ENCODE peak calls at places on chromosomes 7 and 10, in nine cellular contexts. One of them, this sample, is unnamed.

GRCh38 chr7:41107938-41108448 is 594.9 kb downstream of the INHBA start:
- DNase-seq in dorsolateral prefrontal cortex: no peak
- DNase-seq in epithelial cell of esophagus: peak
- DNase-seq in BJ: no peak
- DNase-seq in LNCaP clone FGC: no peak
- DNase-seq in AG09309: no peak
- DNase-seq in neural progenitor cell: no peak
- DNase-seq in brain microvascular endothelial cell: peak
- DNase-seq in H1: no peak
- DNase-seq in this sample: no peak

GRCh38 chr10:31320179-31320597 is 1.2 kb downstream of the ZEB1 start:
- DNase-seq in dorsolateral prefrontal cortex: no peak
- DNase-seq in H1: no peak
- DNase-seq in BJ: no peak
- DNase-seq in neural progenitor cell: peak
- DNase-seq in epithelial cell of esophagus: peak
- DNase-seq in AG09309: no peak
- DNase-seq in brain microvascular endothelial cell: no peak
- DNase-seq in LNCaP clone FGC: no peak
- DNase-seq in this sample: no peak

GRCh38 chr7:116525913-116526857 is 1.3 kb downstream of the CAV1 start:
- DNase-seq in epithelial cell of esophagus: peak
- DNase-seq in dorsolateral prefrontal cortex: peak
- DNase-seq in H1: no peak
- DNase-seq in brain microvascular endothelial cell: peak
- DNase-seq in neural progenitor cell: peak
- DNase-seq in AG09309: peak
- DNase-seq in BJ: no peak
- DNase-seq in LNCaP clone FGC: peak
- DNase-seq in this sample: no peak

GRCh38 chr7:101465131-101465530 is 102.5 kb downstream of the COL26A1 start:
- DNase-seq in AG09309: no peak
- DNase-seq in BJ: no peak
- DNase-seq in LNCaP clone FGC: no peak
- DNase-seq in brain microvascular endothelial cell: no peak
- DNase-seq in dorsolateral prefrontal cortex: no peak
- DNase-seq in neural progenitor cell: no peak
- DNase-seq in epithelial cell of esophagus: no peak
- DNase-seq in H1: no peak
- DNase-seq in this sample: no peak

GRCh38 chr10:71838264-71839211 is 12.5 kb downstream of the PSAP start:
- DNase-seq in AG09309: no peak
- DNase-seq in dorsolateral prefrontal cortex: no peak
- DNase-seq in neural progenitor cell: no peak
- DNase-seq in LNCaP clone FGC: no peak
- DNase-seq in epithelial cell of esophagus: peak
- DNase-seq in brain microvascular endothelial cell: peak
- DNase-seq in H1: no peak
- DNase-seq in BJ: no peak
- DNase-seq in this sample: no peak

GRCh38 chr7:17229257-17229656 is 69.2 kb upstream of the AHR start:
- DNase-seq in H1: no peak
- DNase-seq in neural progenitor cell: no peak
- DNase-seq in BJ: no peak
- DNase-seq in AG09309: no peak
- DNase-seq in brain microvascular endothelial cell: no peak
- DNase-seq in LNCaP clone FGC: no peak
- DNase-seq in epithelial cell of esophagus: no peak
- DNase-seq in dorsolateral prefrontal cortex: no peak
- DNase-seq in this sample: no peak

GRCh38 chr7:94923412-94923811 is 16.0 kb downstream of the PPP1R9A start:
- DNase-seq in H1: no peak
- DNase-seq in AG09309: no peak
- DNase-seq in brain microvascular endothelial cell: no peak
- DNase-seq in dorsolateral prefrontal cortex: no peak
- DNase-seq in neural progenitor cell: no peak
- DNase-seq in epithelial cell of esophagus: no peak
- DNase-seq in LNCaP clone FGC: no peak
- DNase-seq in BJ: no peak
- DNase-seq in this sample: no peak

GRCh38 chr7:44713680-44714335 is 34.8 kb upstream of the ZMIZ2 start:
- DNase-seq in H1: no peak
- DNase-seq in BJ: no peak
- DNase-seq in neural progenitor cell: no peak
- DNase-seq in LNCaP clone FGC: no peak
- DNase-seq in epithelial cell of esophagus: no peak
- DNase-seq in brain microvascular endothelial cell: no peak
- DNase-seq in AG09309: no peak
- DNase-seq in dorsolateral prefrontal cortex: no peak
- DNase-seq in this sample: no peak

GRCh38 chr10:6721480-6721879 is 141.4 kb upstream of the PRKCQ start:
- DNase-seq in LNCaP clone FGC: no peak
- DNase-seq in epithelial cell of esophagus: peak
- DNase-seq in H1: no peak
- DNase-seq in BJ: peak
- DNase-seq in brain microvascular endothelial cell: peak
- DNase-seq in dorsolateral prefrontal cortex: no peak
- DNase-seq in neural progenitor cell: no peak
- DNase-seq in AG09309: peak
- DNase-seq in this sample: peak

GRCh38 chr7:67019562-67020390 is 23.1 kb downstream of the TYW1 start:
- DNase-seq in H1: no peak
- DNase-seq in dorsolateral prefrontal cortex: no peak
- DNase-seq in epithelial cell of esophagus: peak
- DNase-seq in BJ: no peak
- DNase-seq in neural progenitor cell: no peak
- DNase-seq in LNCaP clone FGC: no peak
- DNase-seq in brain microvascular endothelial cell: no peak
- DNase-seq in AG09309: peak
- DNase-seq in this sample: no peak

GRCh38 chr10:120632936-120633335 is 175.9 kb downstream of the PLPP4 start:
- DNase-seq in neural progenitor cell: no peak
- DNase-seq in LNCaP clone FGC: no peak
- DNase-seq in AG09309: no peak
- DNase-seq in epithelial cell of esophagus: no peak
- DNase-seq in brain microvascular endothelial cell: no peak
- DNase-seq in H1: no peak
- DNase-seq in BJ: no peak
- DNase-seq in dorsolateral prefrontal cortex: no peak
- DNase-seq in this sample: no peak

GRCh38 chr10:43263551-43264323 is 3.1 kb downstream of the RASGEF1A start:
- DNase-seq in BJ: no peak
- DNase-seq in AG09309: no peak
- DNase-seq in H1: no peak
- DNase-seq in LNCaP clone FGC: no peak
- DNase-seq in neural progenitor cell: peak
- DNase-seq in dorsolateral prefrontal cortex: no peak
- DNase-seq in brain microvascular endothelial cell: no peak
- DNase-seq in epithelial cell of esophagus: no peak
- DNase-seq in this sample: no peak

GRCh38 chr7:121351682-121352081 is 22.9 kb downstream of the WNT16 start:
- DNase-seq in LNCaP clone FGC: no peak
- DNase-seq in AG09309: no peak
- DNase-seq in BJ: no peak
- DNase-seq in neural progenitor cell: no peak
- DNase-seq in epithelial cell of esophagus: no peak
- DNase-seq in dorsolateral prefrontal cortex: no peak
- DNase-seq in brain microvascular endothelial cell: no peak
- DNase-seq in H1: no peak
- DNase-seq in this sample: no peak

GRCh38 chr7:7564323-7564780 is 2.3 kb upstream of the MIOS start:
- DNase-seq in AG09309: peak
- DNase-seq in LNCaP clone FGC: no peak
- DNase-seq in H1: no peak
- DNase-seq in epithelial cell of esophagus: peak
- DNase-seq in brain microvascular endothelial cell: peak
- DNase-seq in neural progenitor cell: no peak
- DNase-seq in dorsolateral prefrontal cortex: no peak
- DNase-seq in BJ: peak
- DNase-seq in this sample: peak

GRCh38 chr10:1174022-1174421 is 117.8 kb downstream of the WDR37 start:
- DNase-seq in AG09309: no peak
- DNase-seq in neural progenitor cell: no peak
- DNase-seq in brain microvascular endothelial cell: no peak
- DNase-seq in BJ: no peak
- DNase-seq in epithelial cell of esophagus: no peak
- DNase-seq in LNCaP clone FGC: no peak
- DNase-seq in dorsolateral prefrontal cortex: no peak
- DNase-seq in H1: no peak
- DNase-seq in this sample: no peak

GRCh38 chr7:108066486-108066885 is 63.5 kb upstream of the LAMB1 start:
- DNase-seq in neural progenitor cell: no peak
- DNase-seq in epithelial cell of esophagus: peak
- DNase-seq in BJ: no peak
- DNase-seq in AG09309: no peak
- DNase-seq in LNCaP clone FGC: no peak
- DNase-seq in H1: no peak
- DNase-seq in dorsolateral prefrontal cortex: no peak
- DNase-seq in brain microvascular endothelial cell: no peak
- DNase-seq in this sample: no peak

GRCh38 chr7:114087674-114088539 is 169.1 kb upstream of the PPP1R3A start:
- DNase-seq in neural progenitor cell: peak
- DNase-seq in epithelial cell of esophagus: no peak
- DNase-seq in H1: no peak
- DNase-seq in BJ: no peak
- DNase-seq in LNCaP clone FGC: no peak
- DNase-seq in brain microvascular endothelial cell: no peak
- DNase-seq in dorsolateral prefrontal cortex: no peak
- DNase-seq in AG09309: no peak
- DNase-seq in this sample: no peak

DNA sequence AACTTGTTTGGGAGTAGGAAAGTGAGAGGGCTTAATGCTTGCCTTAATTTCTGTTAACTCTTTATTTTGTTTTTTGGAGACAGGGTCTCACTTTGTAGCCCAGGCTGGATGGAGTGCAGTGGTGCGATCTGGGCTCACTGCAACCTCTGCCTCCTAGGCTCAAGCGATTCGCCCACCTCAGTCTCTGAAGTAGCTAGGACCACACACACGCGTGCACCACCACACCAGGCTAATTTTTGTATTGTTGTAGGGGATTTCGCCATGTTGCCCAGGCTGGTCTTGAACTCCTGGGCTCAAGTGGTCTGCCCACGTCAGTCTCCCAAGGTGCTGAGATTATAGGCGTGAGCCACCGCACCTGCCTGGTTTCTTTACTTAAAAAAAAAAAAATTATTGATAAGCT is 1.9 kb downstream of the PPP2R2D start:
- DNase-seq in H1: no peak
- DNase-seq in epithelial cell of esophagus: no peak
- DNase-seq in neural progenitor cell: no peak
- DNase-seq in LNCaP clone FGC: no peak
- DNase-seq in BJ: no peak
- DNase-seq in dorsolateral prefrontal cortex: no peak
- DNase-seq in AG09309: no peak
- DNase-seq in brain microvascular endothelial cell: no peak
- DNase-seq in this sample: no peak
- H3K4me3 ChIP-seq in H1: peak
- H3K4me3 ChIP-seq in epithelial cell of esophagus: peak
- H3K4me3 ChIP-seq in neural progenitor cell: no peak
- H3K4me3 ChIP-seq in LNCaP clone FGC: peak
- H3K4me3 ChIP-seq in BJ: no peak
- H3K4me3 ChIP-seq in dorsolateral prefrontal cortex: no peak
- H3K4me3 ChIP-seq in AG09309: no peak
- H3K4me3 ChIP-seq in brain microvascular endothelial cell: no peak
- H3K4me3 ChIP-seq in this sample: peak

DNA sequence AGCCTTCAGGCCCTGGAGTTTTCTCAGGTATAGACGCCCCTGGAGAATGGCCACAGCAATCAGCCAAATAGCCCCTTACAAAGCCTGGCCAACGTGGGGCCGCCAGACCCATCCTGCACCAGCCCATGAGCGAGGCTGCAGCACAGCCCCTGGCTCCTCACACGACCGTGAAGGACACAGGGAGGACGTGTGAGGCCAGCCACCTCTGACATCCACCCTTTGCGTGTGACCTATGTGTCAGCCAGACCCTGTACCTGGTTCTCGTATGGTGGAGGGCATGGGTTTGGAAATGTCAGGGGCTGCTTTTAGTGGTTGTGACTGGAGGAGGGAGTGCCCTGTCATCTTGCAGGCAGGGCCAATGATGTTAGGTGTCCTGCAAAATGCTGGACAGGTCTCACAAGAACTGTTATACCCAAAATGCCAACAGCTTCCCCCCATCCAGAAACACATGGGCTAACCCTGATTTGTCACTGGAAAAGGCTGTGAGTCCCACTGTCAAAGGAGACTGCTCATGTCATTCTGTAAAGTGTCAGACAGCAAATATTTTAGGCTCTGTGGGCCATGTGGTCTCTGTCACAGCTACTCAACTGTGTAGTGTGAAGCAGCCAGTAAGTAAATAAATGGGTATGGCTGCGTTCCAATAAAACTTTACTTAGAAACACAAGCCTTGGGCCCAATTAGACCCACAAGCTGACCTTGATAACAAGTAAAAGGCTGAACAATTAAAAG is 30.0 kb downstream of the NOD1 start:
- DNase-seq in neural progenitor cell: no peak
- DNase-seq in dorsolateral prefrontal cortex: no peak
- DNase-seq in LNCaP clone FGC: no peak
- DNase-seq in brain microvascular endothelial cell: no peak
- DNase-seq in epithelial cell of esophagus: no peak
- DNase-seq in H1: no peak
- DNase-seq in AG09309: no peak
- DNase-seq in BJ: no peak
- DNase-seq in this sample: no peak
- TF ChIP-seq CTCF in neural progenitor cell: no peak
- TF ChIP-seq CTCF in dorsolateral prefrontal cortex: no peak
- TF ChIP-seq CTCF in LNCaP clone FGC: no peak
- TF ChIP-seq CTCF in brain microvascular endothelial cell: no peak
- TF ChIP-seq CTCF in epithelial cell of esophagus: no peak
- TF ChIP-seq CTCF in H1: no peak
- TF ChIP-seq CTCF in AG09309: no peak
- TF ChIP-seq CTCF in BJ: no peak
- TF ChIP-seq CTCF in this sample: no peak

GRCh38 chr10:22135591-22135990 is 82.2 kb downstream of the EBLN1 start:
- DNase-seq in LNCaP clone FGC: no peak
- DNase-seq in brain microvascular endothelial cell: no peak
- DNase-seq in dorsolateral prefrontal cortex: no peak
- DNase-seq in AG09309: no peak
- DNase-seq in BJ: no peak
- DNase-seq in epithelial cell of esophagus: no peak
- DNase-seq in neural progenitor cell: no peak
- DNase-seq in H1: no peak
- DNase-seq in this sample: no peak
- H3K4me3 ChIP-seq in LNCaP clone FGC: no peak
- H3K4me3 ChIP-seq in brain microvascular endothelial cell: no peak
- H3K4me3 ChIP-seq in dorsolateral prefrontal cortex: no peak
- H3K4me3 ChIP-seq in AG09309: no peak
- H3K4me3 ChIP-seq in BJ: no peak
- H3K4me3 ChIP-seq in epithelial cell of esophagus: no peak
- H3K4me3 ChIP-seq in neural progenitor cell: no peak
- H3K4me3 ChIP-seq in H1: no peak
- H3K4me3 ChIP-seq in this sample: no peak

DNA sequence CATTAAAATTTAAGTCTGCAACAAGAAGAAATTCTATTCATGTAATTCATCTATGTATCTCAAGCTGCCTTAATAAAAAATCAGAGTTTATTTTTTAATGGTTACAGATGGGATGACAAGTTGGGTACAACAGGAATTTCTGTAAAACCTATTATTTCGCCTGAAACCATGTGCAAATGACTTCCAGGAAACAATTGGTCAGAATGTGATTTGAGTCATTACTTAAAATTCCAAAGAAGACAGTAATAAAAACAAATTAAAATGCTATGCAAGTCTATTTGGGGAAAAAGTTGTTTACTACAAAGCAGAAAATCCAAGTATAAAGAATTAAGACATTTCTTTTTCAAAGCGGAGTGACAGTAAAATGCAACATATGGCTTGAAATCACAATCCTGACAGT is 41.4 kb upstream of the SEMA3C start:
- DNase-seq in H1: no peak
- DNase-seq in dorsolateral prefrontal cortex: no peak
- DNase-seq in brain microvascular endothelial cell: no peak
- DNase-seq in AG09309: peak
- DNase-seq in neural progenitor cell: no peak
- DNase-seq in LNCaP clone FGC: no peak
- DNase-seq in epithelial cell of esophagus: no peak
- DNase-seq in BJ: peak
- DNase-seq in this sample: no peak
- TF ChIP-seq CTCF in H1: no peak
- TF ChIP-seq CTCF in dorsolateral prefrontal cortex: no peak
- TF ChIP-seq CTCF in brain microvascular endothelial cell: no peak
- TF ChIP-seq CTCF in AG09309: no peak
- TF ChIP-seq CTCF in neural progenitor cell: no peak
- TF ChIP-seq CTCF in LNCaP clone FGC: no peak
- TF ChIP-seq CTCF in epithelial cell of esophagus: no peak
- TF ChIP-seq CTCF in BJ: no peak
- TF ChIP-seq CTCF in this sample: no peak